ENCODE peak calls at places on chromosomes 1 and 21, in five cellular contexts. M, S, O, H and L are unnamed samples. For H3K4me1, the result is how much of the 10 kb centered on the place peaks cover.

GRCh38 chr1:89610457-89610991 is 22.4 kb upstream of the LRRC8C start:
- DNase-seq in H (no peak), S (no peak), M (no peak), O (no peak), L (no peak)

GRCh38 chr1:37471345-37472231 is 2.8 kb upstream of the ZC3H12A start:
- DNase-seq in O (peak), S (peak), H (peak), M (peak), L (peak)

GRCh38 chr1:109425391-109425790 is 857 bp downstream of the PSMA5 start:
- DNase-seq in S (no peak), M (no peak), O (no peak), H (no peak), L (no peak)

GRCh38 chr1:54249798-54250497 is 50.0 kb downstream of the MRPL37 start:
- DNase-seq in H (no peak), S (no peak), M (peak), O (peak), L (no peak)

GRCh38 chr1:165580931-165581871 is 37.4 kb downstream of the LRRC52 start:
- DNase-seq in S (no peak), M (no peak), H (no peak), O (no peak), L (no peak)

GRCh38 chr1:93519196-93519825 is 71.4 kb downstream of the FNBP1L start:
- DNase-seq in S (no peak), O (no peak), H (no peak), M (no peak), L (no peak)

GRCh38 chr1:42096565-42096964 is 56.6 kb upstream of the GUCA2B start:
- DNase-seq in H (no peak), O (no peak), S (no peak), M (no peak), L (no peak)

GRCh38 chr1:229582011-229582694 is 23.6 kb upstream of the ABCB10 start:
- DNase-seq in M (peak), S (no peak), O (no peak), H (peak), L (no peak)

GRCh38 chr1:20834780-20835179 is 47.7 kb upstream of the HP1BP3 start:
- DNase-seq in O (no peak), M (no peak), H (no peak), S (no peak), L (no peak)

GRCh38 chr1:167881786-167882185 is 32.1 kb downstream of the ADCY10 start:
- DNase-seq in H (no peak), O (no peak), S (no peak), M (no peak), L (no peak)

GRCh38 chr1:21937372-21938121 is 437 bp upstream of the HSPG2 start:
- DNase-seq in H (peak), O (peak), S (peak), M (peak), L (peak)

GRCh38 chr1:221778125-221778524 is 36.2 kb upstream of the DUSP10 start:
- DNase-seq in M (no peak), H (no peak), O (no peak), S (no peak), L (no peak)

GRCh38 chr21:31107151-31107785 is 69.0 kb upstream of the KRTAP19-8 start:
- DNase-seq in M (no peak), O (no peak), H (no peak), S (no peak), L (no peak)

GRCh38 chr1:16145030-16145987 is 10.6 kb downstream of the EPHA2 start:
- DNase-seq in H (peak), O (peak), M (peak), S (peak), L (peak)

GRCh38 chr21:16198546-16198945 is 468.8 kb downstream of the USP25 start:
- DNase-seq in M (no peak), H (no peak), O (no peak), S (no peak), L (no peak)

GRCh38 chr1:64915381-64916274 is 50.7 kb downstream of the JAK1 start:
- DNase-seq in H (no peak), O (no peak), M (no peak), S (no peak), L (no peak)

GRCh38 chr1:162230096-162230495 is 146.6 kb downstream of the SPATA46 start:
- DNase-seq in H (no peak), S (no peak), O (no peak), M (no peak), L (no peak)

GRCh38 chr1:47703981-47704596 is 266.2 kb downstream of the FOXD2 start:
- DNase-seq in O (no peak), S (no peak), M (no peak), H (no peak), L (no peak)

GRCh38 chr1:19080715-19081114 is 124.2 kb upstream of the IFFO2 start:
- DNase-seq in M (no peak), O (no peak), H (no peak), S (no peak), L (no peak)

GRCh38 chr1:236016083-236016482 is 48.8 kb downstream of the NID1 start:
- DNase-seq in H (peak), M (peak), O (peak), S (no peak), L (peak)

GRCh38 chr1:205440476-205441317 is 15.1 kb downstream of the BLACAT1 start:
- DNase-seq in M (no peak), O (peak), H (peak), S (peak), L (peak)

GRCh38 chr1:205440121-205440475 is 15.7 kb downstream of the BLACAT1 start:
- DNase-seq in H (no peak), O (no peak), M (no peak), S (no peak), L (no peak)

GRCh38 chr1:205441716-205442050 is 14.2 kb downstream of the BLACAT1 start:
- DNase-seq in O (no peak), M (peak), S (no peak), H (no peak), L (no peak)

GRCh38 chr1:205442051-205442721 is 13.7 kb downstream of the BLACAT1 start:
- DNase-seq in M (no peak), S (peak), O (peak), H (peak), L (no peak)

DNA sequence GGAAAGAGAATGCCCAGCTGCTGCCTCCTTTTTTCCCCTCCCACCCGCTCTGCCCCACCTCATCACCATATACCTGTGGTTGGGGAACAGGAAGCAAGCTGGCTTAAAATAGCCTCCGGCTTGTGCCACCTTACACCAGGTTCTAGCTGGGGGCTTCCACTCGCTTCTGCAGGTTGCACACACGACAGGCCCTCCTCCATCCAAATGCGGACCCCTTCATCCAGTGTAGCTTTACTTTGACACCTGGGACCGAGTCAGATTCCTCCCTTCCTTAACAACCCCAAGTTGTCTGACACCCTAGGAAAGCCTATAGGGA is 14.6 kb downstream of the BLACAT1 start:
- DNase-seq in M (no peak), O (no peak), H (no peak), S (no peak), L (no peak)
- H3K4me3 ChIP-seq in M (no peak), O (no peak), H (no peak), S (no peak), L (no peak)

GRCh38 chr1:1264868-1265272 is 8.8 kb downstream of the UBE2J2 start:
- DNase-seq in S (no peak), O (peak), M (no peak), H (no peak), L (no peak)
- TF ChIP-seq CTCF in S (no peak), O (no peak), M (no peak), H (no peak), L (no peak)

GRCh38 chr1:36134031-36134430 is 9.0 kb upstream of the COL8A2 start:
- DNase-seq in M (no peak), S (no peak), O (no peak), H (no peak), L (no peak)

GRCh38 chr1:36134805-36135339 is 9.8 kb upstream of the COL8A2 start:
- DNase-seq in O (no peak), H (peak), M (no peak), S (peak), L (peak)

GRCh38 chr1:36137226-36137625 is 12.1 kb downstream of the TRAPPC3 start:
- DNase-seq in S (no peak), H (no peak), O (no peak), M (no peak), L (no peak)

GRCh38 chr1:36137776-36138175 is 11.5 kb downstream of the TRAPPC3 start:
- DNase-seq in M (no peak), O (no peak), S (no peak), H (no peak), L (no peak)

GRCh38 chr1:36136535-36136934 is 11.5 kb upstream of the COL8A2 start:
- DNase-seq in O (no peak), M (peak), H (peak), S (peak), L (no peak)
- H3K4me1 ChIP-seq in O (under half), M (under half), H (under half), S (under half), L (under half)

DNA sequence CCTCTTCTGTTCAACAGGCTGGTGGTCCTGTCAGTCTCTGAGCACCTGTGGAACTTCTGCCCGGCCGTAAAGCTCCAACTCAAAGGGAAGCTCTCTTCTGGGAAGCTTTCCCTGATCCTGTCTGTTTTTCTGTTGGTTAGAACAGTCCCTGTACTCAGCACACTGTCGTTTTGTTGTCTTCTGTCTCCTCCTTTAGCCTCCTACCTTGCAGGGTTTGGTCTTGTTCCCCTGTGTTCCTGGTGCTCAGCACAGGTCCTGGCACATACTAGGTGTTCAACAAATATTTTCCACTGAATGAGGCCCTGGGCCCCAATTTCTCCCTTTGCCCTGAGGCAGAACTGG is 328 bp upstream of the KDF1 start:
- DNase-seq in M (no peak), H (no peak), S (no peak), O (no peak), L (no peak)
- H3K4me3 ChIP-seq in M (no peak), H (no peak), S (peak), O (peak), L (peak)

DNA sequence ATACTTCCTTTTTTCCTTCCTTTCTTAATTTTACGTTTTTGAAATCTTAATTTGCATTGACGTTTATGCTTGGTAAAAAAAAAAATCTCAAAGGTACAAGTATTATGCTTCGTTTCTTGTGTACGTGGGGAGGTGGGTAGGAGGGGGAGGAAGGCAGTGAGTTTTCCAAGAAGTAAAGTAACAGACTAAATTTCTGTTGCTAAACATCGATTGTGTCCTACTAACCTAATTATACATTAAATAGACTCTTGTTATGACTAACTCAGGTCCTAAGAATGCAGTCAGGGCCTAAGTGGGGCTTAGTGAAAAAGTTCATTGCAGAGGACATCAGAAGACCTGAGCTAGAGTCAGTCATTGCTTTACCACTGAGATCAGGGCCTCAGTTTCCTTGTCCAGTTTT is 17.5 kb downstream of the NEK7 start:
- DNase-seq in O (no peak), M (no peak), H (no peak), S (no peak), L (no peak)
- TF ChIP-seq CTCF in O (no peak), M (no peak), H (no peak), S (no peak), L (no peak)

DNA sequence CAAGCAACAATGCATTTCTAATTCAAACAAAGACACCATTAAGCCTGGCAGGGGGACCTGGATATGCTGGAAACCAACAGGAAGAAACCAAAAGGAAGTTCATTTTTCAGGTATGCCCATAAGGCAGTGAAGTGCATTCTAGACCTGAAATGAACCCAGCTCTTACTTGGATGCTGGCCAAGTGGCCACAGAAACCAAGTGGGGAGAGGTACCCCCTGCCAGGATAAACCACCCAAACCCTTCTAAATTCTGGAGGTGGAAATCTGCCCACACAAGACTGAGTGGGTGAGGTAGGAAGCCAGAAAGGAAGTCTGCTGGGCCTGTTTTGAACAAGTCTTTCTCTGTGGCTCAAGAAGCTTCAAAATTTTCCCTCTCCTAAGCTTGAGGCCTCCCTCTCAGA is 2.6 kb downstream of the CD5L start:
- DNase-seq in H (no peak), O (no peak), M (no peak), S (no peak), L (no peak)
- H3K4me1 ChIP-seq in H (under half), O (under half), M (under half), S (under half), L (under half)

GRCh38 chr1:25811384-25812082 is 8.2 kb upstream of the MTFR1L start:
- DNase-seq in H (no peak), O (peak), S (no peak), M (peak), L (no peak)

GRCh38 chr1:25810341-25811299 is 9.1 kb upstream of the MTFR1L start:
- DNase-seq in M (peak), O (peak), H (no peak), S (peak), L (peak)

GRCh38 chr1:25808481-25809244 is 8.7 kb downstream of the SELENON start:
- DNase-seq in M (no peak), O (peak), H (peak), S (no peak), L (no peak)

GRCh38 chr1:25809283-25809926 is 9.4 kb downstream of the SELENON start:
- DNase-seq in O (peak), H (peak), S (no peak), M (no peak), L (no peak)

DNA sequence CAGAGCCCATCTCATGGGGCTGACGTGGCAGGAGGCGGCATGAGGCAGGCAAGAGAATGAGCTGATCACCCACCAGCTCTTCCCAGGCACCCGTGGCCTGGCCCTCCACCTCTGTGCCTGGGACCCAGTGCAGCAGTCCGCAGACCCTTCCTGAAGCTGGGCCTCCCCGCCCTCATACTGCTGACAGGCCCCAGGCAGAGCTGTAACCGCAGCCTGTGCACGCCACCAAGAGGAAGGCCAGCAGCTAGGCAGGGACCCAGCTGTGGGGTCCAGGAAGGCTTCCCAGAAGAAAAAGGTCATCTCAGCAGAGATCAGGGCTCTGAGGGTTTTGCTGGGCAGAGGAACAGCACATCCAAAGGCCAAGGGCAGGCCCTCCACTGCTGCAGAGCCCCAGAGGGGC is 9.8 kb upstream of the MTFR1L start:
- DNase-seq in O (peak), S (no peak), M (no peak), H (peak), L (no peak)
- H3K4me3 ChIP-seq in O (no peak), S (no peak), M (no peak), H (no peak), L (no peak)